ENCODE peak calls at places on chromosomes 16 and 17, in five cellular contexts. P is anterior cingulate cortex, B is AG08395, A is memory B cell, C is activated T-helper 1 cell treated with Interleukin-2 at 50 U/mL for 16 hours. F is an unnamed sample.

GRCh38 chr17:67942810-67943209 is 53.5 kb downstream of the C17orf58 start:
- DNase-seq in P (no peak), B (no peak), A (no peak), C (no peak), F (no peak)

GRCh38 chr17:48149174-48150106 is 41.9 kb downstream of the SNX11 start:
- DNase-seq in P (no peak), B (no peak), A (no peak), C (no peak), F (peak)

GRCh38 chr16:65121870-65122723 is at the start of gene CDH11:
- DNase-seq in P (no peak), B (peak), A (no peak), C (no peak), F (peak)

GRCh38 chr16:8961811-8962390 is 1.8 kb downstream of the USP7 start:
- DNase-seq in P (no peak), B (no peak), A (no peak), C (no peak), F (no peak)

GRCh38 chr16:12891836-12892235 is 9.6 kb upstream of the SHISA9 start:
- DNase-seq in P (no peak), B (no peak), A (no peak), C (no peak), F (no peak)

GRCh38 chr17:28706471-28707338 is 5.0 kb downstream of the PROCA1 start:
- DNase-seq in P (no peak), B (no peak), A (no peak), C (no peak), F (no peak)

GRCh38 chr16:17370233-17371013 is 100.3 kb downstream of the XYLT1 start:
- DNase-seq in P (no peak), B (peak), A (no peak), C (no peak), F (no peak)

GRCh38 chr16:71648921-71649320 is 22.9 kb downstream of the MARVELD3 start:
- DNase-seq in P (no peak), B (no peak), A (no peak), C (no peak), F (no peak)

GRCh38 chr16:76932541-76933211 is 258.3 kb upstream of the MON1B start:
- DNase-seq in P (no peak), B (peak), A (no peak), C (no peak), F (no peak)

GRCh38 chr17:74137416-74137815 is 66.1 kb upstream of the RPL38 start:
- DNase-seq in P (no peak), B (no peak), A (no peak), C (no peak), F (no peak)

GRCh38 chr16:30903596-30903995 is 7.2 kb downstream of the CTF1 start:
- DNase-seq in P (no peak), B (peak), A (no peak), C (no peak), F (peak)

GRCh38 chr16:70764632-70765031 is 36.3 kb downstream of the VAC14 start:
- DNase-seq in P (no peak), B (no peak), A (no peak), C (no peak), F (no peak)

GRCh38 chr17:17900615-17901520 is 64.1 kb upstream of the SREBF1 start:
- DNase-seq in P (no peak), B (peak), A (no peak), C (no peak), F (no peak)

GRCh38 chr17:31068291-31068690 is 26.5 kb upstream of the NF1 start:
- DNase-seq in P (no peak), B (no peak), A (peak), C (peak), F (no peak)

GRCh38 chr17:63702616-63703015 is 2.7 kb upstream of the LIMD2 start:
- DNase-seq in P (no peak), B (no peak), A (no peak), C (no peak), F (no peak)

GRCh38 chr16:2096853-2097620 is 38.7 kb downstream of the PKD1 start:
- DNase-seq in P (no peak), B (no peak), A (no peak), C (no peak), F (no peak)

GRCh38 chr17:15998031-15998574 is 1.4 kb downstream of the ZSWIM7 start:
- DNase-seq in P (no peak), B (no peak), A (no peak), C (no peak), F (no peak)

GRCh38 chr17:19242323-19242722 is 5.2 kb downstream of the EPN2 start:
- DNase-seq in P (no peak), B (no peak), A (no peak), C (no peak), F (no peak)

GRCh38 chr16:3095869-3096268 is 3.2 kb downstream of the ZSCAN10 start:
- DNase-seq in P (no peak), B (no peak), A (peak), C (peak), F (no peak)

GRCh38 chr16:11100239-11100750 is 155.7 kb downstream of the SOCS1 start:
- DNase-seq in P (no peak), B (peak), A (no peak), C (no peak), F (no peak)

GRCh38 chr17:44187131-44187899 is 543 bp downstream of the TMUB2 start:
- DNase-seq in P (no peak), B (no peak), A (no peak), C (no peak), F (no peak)

GRCh38 chr17:13480877-13481276 is 120.9 kb downstream of the HS3ST3A1 start:
- DNase-seq in P (no peak), B (no peak), A (no peak), C (no peak), F (no peak)

GRCh38 chr17:81687770-81688541 is 4.1 kb downstream of the HGS start:
- DNase-seq in P (no peak), B (no peak), A (no peak), C (no peak), F (no peak)

GRCh38 chr16:67968440-67969285 is at the start of gene SLC12A4:
- DNase-seq in P (no peak), B (peak), A (peak), C (peak), F (peak)

GRCh38 chr16:70160821-70161220 is 12.8 kb upstream of the CLEC18C start:
- DNase-seq in P (no peak), B (peak), A (no peak), C (no peak), F (no peak)

GRCh38 chr16:73019456-73020362 is 28.2 kb downstream of the ZFHX3 start:
- DNase-seq in P (no peak), B (no peak), A (no peak), C (no peak), F (no peak)

GRCh38 chr16:67767953-67768352 is 38.4 kb downstream of the RANBP10 start:
- DNase-seq in P (no peak), B (no peak), A (no peak), C (no peak), F (no peak)

GRCh38 chr17:58325289-58325726 is 3.3 kb downstream of the TSPOAP1 start:
- DNase-seq in P (no peak), B (no peak), A (no peak), C (no peak), F (no peak)

GRCh38 chr16:85610446-85611204 is 2.5 kb upstream of the GSE1 start:
- DNase-seq in P (peak), B (peak), A (peak), C (peak), F (peak)

GRCh38 chr17:28908640-28909098 is 5.8 kb upstream of the DHRS13 start:
- DNase-seq in P (no peak), B (peak), A (no peak), C (no peak), F (no peak)

GRCh38 chr17:10197721-10198508 is 491 bp downstream of the GAS7 start:
- DNase-seq in P (no peak), B (no peak), A (no peak), C (no peak), F (no peak)

GRCh38 chr16:89507219-89507833 is 877 bp upstream of the SPG7 start:
- DNase-seq in P (no peak), B (no peak), A (no peak), C (no peak), F (peak)

F was measured in caudate nucleus.